ENCODE peak calls at places on chromosomes 13 and 19, in six cellular contexts. L is cardiac muscle cell, U is astrocyte of the spinal cord, W is endodermal cell, O is kidney epithelial cell, C is tibial artery. Z is an unnamed sample.

GRCh38 chr13:98279473-98280175 is 102.6 kb upstream of the RNF113B start:
- DNase-seq in L (no peak), U (no peak), W (peak; percentile 72), O (peak; percentile 81), C (no peak), Z (no peak)

GRCh38 chr13:61592489-61592888 is 176.8 kb upstream of the PCDH20 start:
- DNase-seq in L (no peak), U (no peak), W (no peak), O (no peak), C (no peak), Z (no peak)

GRCh38 chr19:29812080-29812880 is 489 bp downstream of the CCNE1 start:
- DNase-seq in L (no peak), U (no peak), W (peak; percentile 61), O (no peak), C (peak; percentile 69), Z (no peak)

GRCh38 chr13:64684685-64685431 is 2545.3 kb downstream of the PCDH9 start:
- DNase-seq in L (peak; percentile 21), U (peak; percentile 67), W (peak; percentile 61), O (no peak), C (no peak), Z (no peak)

GRCh38 chr13:74556002-74556551 is 421.9 kb upstream of the KLF12 start:
- DNase-seq in L (no peak), U (no peak), W (no peak), O (no peak), C (no peak), Z (no peak)

GRCh38 chr13:77918391-77919261 is at the start of gene EDNRB:
- DNase-seq in L (peak; percentile 52), U (peak; percentile 43), W (peak; percentile 89), O (no peak), C (no peak), Z (no peak)

GRCh38 chr19:10946964-10947657 is 13.7 kb upstream of the SMARCA4 start:
- DNase-seq in L (peak; percentile 77), U (peak; percentile 22), W (no peak), O (no peak), C (no peak), Z (no peak)

GRCh38 chr13:20582026-20582425 is 15.1 kb downstream of the IFT88 start:
- DNase-seq in L (no peak), U (no peak), W (no peak), O (no peak), C (no peak), Z (no peak)

GRCh38 chr19:49786432-49786831 is 19.6 kb downstream of the AP2A1 start:
- DNase-seq in L (peak; percentile 20), U (peak; percentile 32), W (no peak), O (peak; percentile 34), C (peak; percentile 69), Z (no peak)

GRCh38 chr19:38917921-38918491 is 6.0 kb upstream of the CCER2 start:
- DNase-seq in L (peak; percentile 15), U (no peak), W (no peak), O (no peak), C (peak; percentile 49), Z (no peak)

GRCh38 chr19:45164577-45165335 is 4.0 kb upstream of the NKPD1 start:
- DNase-seq in L (peak; percentile 89), U (peak; percentile 45), W (peak; percentile 96), O (peak; percentile 63), C (no peak), Z (peak; percentile 38)

GRCh38 chr13:79501538-79502232 is 20.7 kb downstream of the NDFIP2 start:
- DNase-seq in L (no peak), U (no peak), W (no peak), O (no peak), C (no peak), Z (no peak)

GRCh38 chr13:105763851-105764250 is 771.6 kb downstream of the EFNB2 start:
- DNase-seq in L (no peak), U (no peak), W (no peak), O (no peak), C (no peak), Z (no peak)

GRCh38 chr19:13056052-13056660 is 46.5 kb downstream of the LYL1 start:
- DNase-seq in L (peak; percentile 86), U (peak; percentile 93), W (peak; percentile 84), O (no peak), C (peak; percentile 90), Z (peak; percentile 67)

GRCh38 chr19:1162404-1163282 is 11.4 kb downstream of the SBNO2 start:
- DNase-seq in L (no peak), U (no peak), W (no peak), O (no peak), C (no peak), Z (no peak)

GRCh38 chr19:13727798-13728197 is 36.5 kb upstream of the MRI1 start:
- DNase-seq in L (peak; percentile 48), U (peak; percentile 61), W (no peak), O (no peak), C (no peak), Z (no peak)

GRCh38 chr13:22461854-22462565 is 718.8 kb upstream of the SGCG start:
- DNase-seq in L (no peak), U (no peak), W (no peak), O (no peak), C (no peak), Z (no peak)

GRCh38 chr13:36919833-36920611 is at the start of gene SMAD9:
- DNase-seq in L (peak; percentile 82), U (peak; percentile 62), W (peak; percentile 85), O (no peak), C (peak; percentile 87), Z (no peak)

GRCh38 chr13:95698047-95698749 is 21.3 kb downstream of the DNAJC3 start:
- DNase-seq in L (peak; percentile 29), U (no peak), W (no peak), O (no peak), C (no peak), Z (no peak)

GRCh38 chr13:98479496-98480003 is 97.4 kb downstream of the STK24 start:
- DNase-seq in L (no peak), U (no peak), W (no peak), O (no peak), C (no peak), Z (no peak)

GRCh38 chr19:56217039-56217949 is 15.2 kb downstream of the ZSCAN5C start:
- DNase-seq in L (peak; percentile 49), U (peak; percentile 30), W (peak; percentile 86), O (no peak), C (no peak), Z (no peak)

GRCh38 chr13:99505814-99506269 is 4.6 kb downstream of the TM9SF2 start:
- DNase-seq in L (peak; percentile 27), U (peak; percentile 20), W (no peak), O (no peak), C (no peak), Z (no peak)

GRCh38 chr19:17090501-17091074 is 15.0 kb downstream of the MYO9B start:
- DNase-seq in L (peak; percentile 36), U (no peak), W (no peak), O (no peak), C (no peak), Z (no peak)

DNA sequence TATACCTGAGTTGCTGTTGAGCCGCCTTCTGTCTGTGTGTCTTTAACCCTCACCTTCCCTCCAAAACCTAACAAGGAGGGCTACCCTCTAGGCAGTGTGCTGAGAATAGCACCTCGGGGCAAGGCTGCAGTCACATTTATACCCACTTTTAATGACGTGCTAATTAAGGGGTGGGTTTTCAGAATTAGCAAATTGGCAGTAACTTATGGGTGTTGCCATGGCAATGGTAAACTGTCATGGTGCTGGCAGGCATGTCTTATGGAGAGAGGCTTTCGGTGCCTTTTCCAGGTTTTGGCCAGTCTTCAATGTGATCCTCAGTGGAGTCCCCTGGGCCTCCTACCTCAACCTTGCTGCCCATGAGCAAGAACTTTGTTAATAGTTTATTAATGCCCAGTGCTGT is 1.2 kb upstream of the PNMA8A start:
- DNase-seq in L (no peak), U (no peak), W (no peak), O (no peak), C (peak; percentile 47), Z (no peak)
- H3K4me3 ChIP-seq in L (no peak overlapping the region), U (no peak overlapping the region), W (no peak overlapping the region), O (no peak overlapping the region), C (no peak overlapping the region), Z (no peak overlapping the region)

GRCh38 chr19:41405776-41406175 is 8.2 kb downstream of the BCKDHA start:
- DNase-seq in L (no peak), U (no peak), W (peak; percentile 58), O (no peak), C (no peak), Z (no peak)

GRCh38 chr19:41408256-41408655 is 10.6 kb downstream of the BCKDHA start:
- DNase-seq in L (no peak), U (no peak), W (peak; percentile 78), O (no peak), C (no peak), Z (no peak)

GRCh38 chr19:41409288-41409687 is 11.7 kb downstream of the BCKDHA start:
- DNase-seq in L (peak; percentile 54), U (peak; percentile 25), W (peak; percentile 76), O (peak; percentile 56), C (no peak), Z (peak; percentile 12)

GRCh38 chr19:41410655-41411054 is 13.0 kb downstream of the BCKDHA start:
- DNase-seq in L (peak; percentile 29), U (no peak), W (no peak), O (no peak), C (no peak), Z (no peak)

DNA sequence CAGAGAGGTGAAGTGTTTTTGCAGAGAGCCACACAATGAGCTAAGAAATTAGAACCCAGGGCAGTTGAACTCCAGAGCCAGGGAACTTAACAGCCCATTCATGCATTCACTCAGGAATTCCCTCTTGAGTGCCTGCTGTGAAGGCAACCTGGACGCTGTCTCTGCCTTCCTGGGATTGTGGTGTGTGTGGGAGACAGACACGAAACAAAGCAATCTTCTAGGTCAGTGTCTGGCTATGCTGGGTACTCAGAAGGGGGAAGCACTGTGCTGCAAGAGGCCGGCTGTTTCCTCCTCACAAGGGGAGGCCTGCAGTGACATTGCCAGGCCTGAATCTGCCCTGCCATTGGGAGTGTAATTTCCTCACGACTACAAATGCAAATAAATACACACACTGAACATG is 9.7 kb downstream of the BCKDHA start:
- DNase-seq in L (peak; percentile 58), U (no peak), W (peak; percentile 92), O (peak; percentile 29), C (no peak), Z (no peak)
- TF ChIP-seq CTCF in L (no peak), U (no peak), W (peak; percentile 39), O (no peak), C (no peak), Z (no peak)

GRCh38 chr13:89812856-89813255 is 1534.6 kb upstream of the MIR17HG start:
- DNase-seq in L (no peak), U (no peak), W (no peak), O (no peak), C (no peak), Z (no peak)
- H3K4me3 ChIP-seq in L (no peak overlapping the region), U (no peak overlapping the region), W (no peak overlapping the region), O (no peak overlapping the region), C (no peak overlapping the region), Z (no peak overlapping the region)

DNA sequence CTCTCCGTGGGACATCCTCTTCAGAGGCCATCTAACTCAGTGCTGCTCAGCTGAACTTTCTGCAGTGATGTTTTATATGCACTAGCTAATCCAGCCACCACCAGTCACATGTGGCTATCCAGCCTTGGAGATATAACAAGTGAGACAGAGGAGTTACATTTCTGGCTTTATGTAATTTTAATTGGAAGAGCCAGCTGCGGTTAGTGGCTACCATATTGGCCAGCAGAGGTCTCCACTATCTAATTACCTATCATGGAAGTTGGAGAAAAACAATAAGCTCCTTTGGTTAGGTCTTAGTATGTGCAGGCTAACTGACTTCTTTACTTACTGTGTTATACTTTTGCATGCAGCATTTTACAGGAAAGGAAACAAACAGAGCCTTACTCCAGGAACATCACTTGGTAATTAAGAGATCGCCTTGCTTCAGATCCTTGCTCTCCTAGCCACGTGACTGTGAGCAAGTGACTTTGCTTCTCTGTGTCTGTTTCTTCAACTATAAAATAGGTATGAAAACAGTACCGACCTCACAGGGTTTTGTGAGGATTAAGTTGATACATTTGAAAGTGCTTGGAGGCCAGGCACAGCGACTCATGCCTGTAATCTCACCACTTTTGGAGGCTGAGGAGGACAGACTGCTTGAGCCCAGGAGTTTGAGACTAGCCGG is 1.6 kb upstream of the KLK10 start:
- DNase-seq in L (peak; percentile 74), U (peak; percentile 25), W (peak; percentile 76), O (no peak), C (no peak), Z (peak; percentile 5)
- TF ChIP-seq CTCF in L (peak; percentile 78), U (peak; percentile 61), W (peak; percentile 87), O (peak; percentile 61), C (no peak), Z (peak; percentile 57)